ENCODE peak calls at places on chromosomes 13 and 19, in six cellular contexts. O is HCT116, V is H1, B is HepG2, I is K562, X is GM12878. H is an unnamed sample.

GRCh38 chr13:36736119-36736726 is 62.4 kb downstream of the SERTM1 start:
- DNase-seq in O (peak), V (no peak), B (peak), I (peak), X (no peak), H (peak)

GRCh38 chr13:31867709-31868108 is 128.4 kb downstream of the RXFP2 start:
- DNase-seq in O (no peak), V (no peak), B (no peak), I (no peak), X (no peak), H (no peak)

GRCh38 chr19:47122359-47123335 is 8.0 kb upstream of the SAE1 start:
- DNase-seq in O (no peak), V (no peak), B (peak), I (no peak), X (no peak), H (no peak)

GRCh38 chr19:34173145-34173956 is 1.0 kb downstream of the LSM14A start:
- DNase-seq in O (no peak), V (peak), B (peak), I (peak), X (no peak), H (peak)

GRCh38 chr13:39091586-39091985 is 53.3 kb downstream of the NHLRC3 start:
- DNase-seq in O (no peak), V (no peak), B (no peak), I (no peak), X (no peak), H (no peak)

GRCh38 chr13:34201050-34201913 is 383.3 kb downstream of the RFC3 start:
- DNase-seq in O (no peak), V (no peak), B (peak), I (no peak), X (no peak), H (no peak)

GRCh38 chr13:29785978-29786377 is 64.4 kb downstream of the UBL3 start:
- DNase-seq in O (no peak), V (no peak), B (no peak), I (no peak), X (no peak), H (no peak)

GRCh38 chr19:18349524-18350128 is 9.2 kb downstream of the PGPEP1 start:
- DNase-seq in O (no peak), V (no peak), B (peak), I (peak), X (no peak), H (no peak)

GRCh38 chr13:27263438-27263837 is 7.2 kb upstream of the RASL11A start:
- DNase-seq in O (no peak), V (no peak), B (no peak), I (no peak), X (no peak), H (no peak)

GRCh38 chr19:40585677-40586422 is 9.2 kb downstream of the SHKBP1 start:
- DNase-seq in O (no peak), V (no peak), B (no peak), I (no peak), X (no peak), H (no peak)

GRCh38 chr13:36154567-36155231 is 23.5 kb upstream of the DCLK1 start:
- DNase-seq in O (no peak), V (no peak), B (no peak), I (no peak), X (no peak), H (no peak)

GRCh38 chr19:21848706-21849105 is 12.7 kb upstream of the ZNF43 start:
- DNase-seq in O (no peak), V (no peak), B (no peak), I (no peak), X (no peak), H (no peak)

DNA sequence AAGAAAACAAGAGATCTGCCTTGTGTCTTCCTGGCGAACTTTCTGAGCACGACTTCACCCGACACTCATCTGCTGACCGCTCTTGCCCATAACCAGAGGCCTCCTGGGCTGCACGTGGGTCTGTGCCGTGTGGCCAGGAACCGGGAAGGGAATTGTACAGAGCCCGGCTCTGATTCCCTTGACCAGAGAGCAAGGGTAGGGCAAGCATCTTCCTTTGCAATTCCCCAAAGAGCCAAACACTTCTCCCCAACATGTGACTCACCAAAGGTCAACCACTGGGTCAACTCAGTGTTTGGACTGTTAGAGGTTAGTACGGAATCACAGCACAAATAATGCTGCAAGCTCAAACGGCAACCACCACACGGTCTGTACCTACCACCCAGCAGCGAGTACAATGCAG is 48.9 kb downstream of the KLF2 start:
- DNase-seq in O (no peak), V (no peak), B (peak), I (peak), X (no peak), H (no peak)
- H3K4me3 ChIP-seq in O (no peak), V (no peak), B (no peak), I (no peak), X (no peak), H (no peak)

GRCh38 chr13:81393110-81393509 is 1052.2 kb upstream of the SPRY2 start:
- DNase-seq in O (no peak), V (no peak), B (no peak), I (no peak), X (no peak), H (no peak)

GRCh38 chr13:81395368-81395767 is 1054.4 kb upstream of the SPRY2 start:
- DNase-seq in O (no peak), V (no peak), B (no peak), I (peak), X (no peak), H (peak)

GRCh38 chr13:81396172-81396571 is 1055.2 kb upstream of the SPRY2 start:
- DNase-seq in O (no peak), V (no peak), B (no peak), I (no peak), X (no peak), H (no peak)

GRCh38 chr13:81394605-81395004 is 1053.7 kb upstream of the SPRY2 start:
- DNase-seq in O (no peak), V (no peak), B (no peak), I (no peak), X (no peak), H (no peak)

GRCh38 chr13:81393686-81394085 is 1052.8 kb upstream of the SPRY2 start:
- DNase-seq in O (no peak), V (no peak), B (no peak), I (peak), X (no peak), H (no peak)
- TF ChIP-seq ZNF274 in O (no peak), V (no peak), B (no peak), I (no peak), X (no peak), H (no peak)

GRCh38 chr13:102978168-102978567 is 88.0 kb downstream of the SLC10A2 start:
- DNase-seq in O (no peak), V (no peak), B (no peak), I (no peak), X (no peak), H (no peak)
- H3K9ac ChIP-seq in O (no peak), V (no peak), B (no peak), I (no peak), X (no peak), H (no peak)

GRCh38 chr19:49243129-49243528 is 81.9 kb downstream of the SLC6A16 start:
- DNase-seq in O (no peak), V (no peak), B (no peak), I (no peak), X (no peak), H (no peak)

GRCh38 chr19:49241769-49242168 is 83.2 kb downstream of the SLC6A16 start:
- DNase-seq in O (no peak), V (no peak), B (no peak), I (no peak), X (no peak), H (no peak)

GRCh38 chr19:49243726-49244125 is 81.3 kb downstream of the SLC6A16 start:
- DNase-seq in O (no peak), V (no peak), B (no peak), I (no peak), X (no peak), H (no peak)

GRCh38 chr19:49249933-49250332 is 75.1 kb downstream of the SLC6A16 start:
- DNase-seq in O (no peak), V (no peak), B (no peak), I (no peak), X (no peak), H (no peak)

DNA sequence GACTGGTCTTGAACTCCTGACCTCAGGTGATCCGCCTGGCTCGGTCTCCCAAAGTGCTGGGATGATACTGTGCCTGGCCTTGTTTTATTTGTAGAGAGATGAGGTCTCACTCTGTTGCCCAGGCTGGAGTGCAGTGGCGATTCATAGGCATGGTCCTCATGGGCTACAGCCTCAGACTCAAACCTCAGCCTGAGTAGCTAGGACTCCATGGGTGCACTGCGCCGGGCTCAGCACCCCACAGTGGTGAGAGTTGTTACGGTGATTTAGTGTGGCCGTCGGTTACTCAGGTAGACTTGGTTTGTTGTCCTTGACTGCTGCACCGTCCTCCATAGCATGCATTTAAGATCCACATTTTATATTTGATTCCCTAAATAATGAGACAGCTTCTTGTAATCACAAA is 80.7 kb downstream of the SLC6A16 start:
- DNase-seq in O (no peak), V (no peak), B (no peak), I (no peak), X (no peak), H (no peak)
- H3K4me3 ChIP-seq in O (no peak), V (no peak), B (no peak), I (no peak), X (no peak), H (no peak)

H was measured in NT2/D1.